ENCODE peak calls at places on chromosomes 13 and 19, in six cellular contexts. K is psoas muscle, I is Calu3, Y is nephron progenitor cell, Z is A673, U is lung. B is an unnamed sample.
A peak's percentile ranks its signal among the peaks of the same experiment; 100 is the strongest.

GRCh38 chr13:20148501-20149183 is 12.2 kb downstream of the GJA3 start:
- DNase-seq in K (no peak), I (no peak), Y (no peak), Z (no peak), U (no peak), B (no peak)

GRCh38 chr19:40298026-40298425 is 12.9 kb upstream of the AKT2 start:
- DNase-seq in K (no peak), I (no peak), Y (no peak), Z (no peak), U (no peak), B (no peak)

GRCh38 chr19:28495046-28495445 is 717.9 kb downstream of the UQCRFS1 start:
- DNase-seq in K (no peak), I (no peak), Y (no peak), Z (no peak), U (no peak), B (no peak)

GRCh38 chr13:71864981-71865857 is 1.8 kb downstream of the DACH1 start:
- DNase-seq in K (peak; percentile 60), I (peak; percentile 0), Y (peak; percentile 66), Z (peak; percentile 23), U (peak; percentile 32), B (no peak)

GRCh38 chr19:32407004-32407992 is 1.7 kb downstream of the DPY19L3 start:
- DNase-seq in K (peak; percentile 63), I (no peak), Y (peak; percentile 43), Z (peak; percentile 47), U (peak; percentile 34), B (peak; percentile 78)

GRCh38 chr19:2529473-2529918 is 53.6 kb downstream of the GADD45B start:
- DNase-seq in K (peak; percentile 80), I (peak; percentile 53), Y (no peak), Z (no peak), U (no peak), B (peak; percentile 99)

GRCh38 chr13:71524245-71525002 is 342.6 kb downstream of the DACH1 start:
- DNase-seq in K (no peak), I (no peak), Y (no peak), Z (no peak), U (no peak), B (no peak)

GRCh38 chr19:1882786-1883692 is 2.3 kb downstream of the ABHD17A start:
- DNase-seq in K (no peak), I (no peak), Y (no peak), Z (no peak), U (no peak), B (no peak)

GRCh38 chr19:36256853-36257511 is 42.1 kb downstream of the ZNF146 start:
- DNase-seq in K (no peak), I (no peak), Y (no peak), Z (no peak), U (no peak), B (no peak)

GRCh38 chr13:79442221-79442620 is 36.2 kb upstream of the RBM26 start:
- DNase-seq in K (no peak), I (no peak), Y (no peak), Z (no peak), U (no peak), B (no peak)

GRCh38 chr19:54218259-54218658 is 4.5 kb downstream of the LILRB3 start:
- DNase-seq in K (no peak), I (no peak), Y (no peak), Z (no peak), U (no peak), B (no peak)

GRCh38 chr19:46746281-46746965 is at the start of gene STRN4:
- DNase-seq in K (peak; percentile 75), I (peak; percentile 58), Y (peak; percentile 74), Z (peak; percentile 84), U (no peak), B (peak; percentile 51)

GRCh38 chr19:49637865-49638350 is 2.0 kb downstream of the RRAS start:
- DNase-seq in K (peak; percentile 93), I (peak; percentile 91), Y (peak; percentile 36), Z (peak; percentile 81), U (peak; percentile 87), B (peak; percentile 87)

GRCh38 chr19:23393121-23393520 is 2.1 kb downstream of the ZNF91 start:
- DNase-seq in K (no peak), I (no peak), Y (no peak), Z (no peak), U (no peak), B (peak; percentile 22)

GRCh38 chr19:31529121-31529520 is 179.9 kb upstream of the TSHZ3 start:
- DNase-seq in K (no peak), I (no peak), Y (no peak), Z (no peak), U (no peak), B (peak; percentile 5)

GRCh38 chr19:16825312-16826168 is 3.7 kb upstream of the SIN3B start:
- DNase-seq in K (peak; percentile 60), I (peak; percentile 15), Y (peak; percentile 31), Z (peak; percentile 76), U (peak; percentile 53), B (peak; percentile 74)

GRCh38 chr13:109704771-109705628 is 81.4 kb downstream of the IRS2 start:
- DNase-seq in K (peak; percentile 68), I (peak; percentile 4), Y (no peak), Z (no peak), U (peak; percentile 67), B (peak; percentile 84)

GRCh38 chr19:58476498-58477015 is 405 bp downstream of the ZNF446 start:
- DNase-seq in K (no peak), I (no peak), Y (no peak), Z (peak; percentile 22), U (no peak), B (no peak)

GRCh38 chr13:110371550-110372465 is 64.7 kb downstream of the COL4A2 start:
- DNase-seq in K (no peak), I (peak; percentile 16), Y (no peak), Z (peak; percentile 15), U (no peak), B (peak; percentile 24)

DNA sequence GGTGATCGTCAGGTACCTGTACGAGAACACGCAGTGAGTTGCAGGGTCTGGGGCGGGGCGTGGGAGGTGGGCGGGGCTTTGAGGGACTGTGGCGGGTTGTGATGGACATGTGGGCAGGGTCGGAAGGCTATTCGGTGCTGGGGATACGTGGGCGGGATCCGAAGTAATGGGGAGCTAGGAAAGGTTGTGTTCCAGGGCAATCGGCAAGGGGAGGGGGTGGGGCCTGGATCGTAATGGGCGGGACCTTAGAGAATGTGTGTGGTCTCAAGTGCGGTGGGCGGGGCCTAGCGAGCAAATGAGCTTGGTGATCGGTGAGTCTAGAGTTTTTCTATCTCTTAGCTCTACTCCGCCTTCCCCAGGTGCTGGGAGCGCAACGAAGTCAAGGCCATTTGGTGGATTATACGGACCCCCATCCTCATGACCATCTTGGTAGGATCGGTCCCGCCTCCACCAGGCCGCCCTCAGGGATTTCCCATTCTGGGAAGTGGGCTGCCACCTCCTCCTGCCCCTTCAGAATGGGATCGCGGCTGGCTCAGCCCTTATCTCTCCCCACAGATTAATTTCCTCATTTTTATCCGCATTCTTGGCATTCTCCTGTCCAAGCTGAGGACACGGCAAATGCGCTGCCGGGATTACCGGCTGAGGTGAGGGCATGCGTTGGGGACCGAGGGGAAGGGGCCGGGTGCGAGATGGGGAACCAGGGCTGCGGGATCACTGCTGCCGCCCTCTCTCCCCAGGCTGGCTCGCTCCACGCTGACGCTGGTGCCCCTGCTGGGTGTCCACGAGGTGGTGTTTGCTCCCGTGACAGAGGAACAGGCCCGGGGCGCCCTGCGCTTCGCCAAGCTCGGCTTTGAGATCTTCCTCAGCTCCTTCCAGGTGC is 9.6 kb downstream of the GIPR start:
- DNase-seq in K (peak; percentile 64), I (peak; percentile 98), Y (peak; percentile 84), Z (peak; percentile 97), U (peak; percentile 94), B (peak; percentile 99)
- TF ChIP-seq CTCF in K (no peak), I (peak; percentile 55), Y (no peak), Z (no peak), U (no peak), B (peak; percentile 42)

GRCh38 chr13:44646044-44646443 is 69.9 kb upstream of the TSC22D1 start:
- DNase-seq in K (no peak), I (no peak), Y (no peak), Z (peak; percentile 26), U (no peak), B (no peak)

GRCh38 chr13:44649834-44650233 is 73.7 kb upstream of the TSC22D1 start:
- DNase-seq in K (no peak), I (no peak), Y (no peak), Z (no peak), U (no peak), B (no peak)

GRCh38 chr13:44651209-44651608 is 75.1 kb upstream of the TSC22D1 start:
- DNase-seq in K (no peak), I (no peak), Y (no peak), Z (no peak), U (no peak), B (peak; percentile 18)

GRCh38 chr13:44649118-44649455 is 73.0 kb upstream of the TSC22D1 start:
- DNase-seq in K (no peak), I (no peak), Y (peak; percentile 11), Z (no peak), U (no peak), B (no peak)

GRCh38 chr13:44648392-44649117 is 72.4 kb upstream of the TSC22D1 start:
- DNase-seq in K (no peak), I (no peak), Y (no peak), Z (peak; percentile 37), U (no peak), B (peak; percentile 42)
- TF ChIP-seq CTCF in K (peak; percentile 30), I (peak; percentile 23), Y (peak; percentile 52), Z (peak; percentile 62), U (no peak), B (peak; percentile 25)

GRCh38 chr19:19407640-19407933 is 2.1 kb downstream of the GATAD2A start:
- DNase-seq in K (no peak), I (no peak), Y (no peak), Z (no peak), U (no peak), B (no peak)

GRCh38 chr19:19409235-19410030 is 4.0 kb downstream of the GATAD2A start:
- DNase-seq in K (no peak), I (peak; percentile 21), Y (no peak), Z (no peak), U (no peak), B (peak; percentile 87)

GRCh38 chr19:19404879-19405860 is at the start of gene GATAD2A:
- DNase-seq in K (peak; percentile 98), I (peak; percentile 85), Y (peak; percentile 93), Z (peak; percentile 90), U (peak; percentile 90), B (peak; percentile 92)

GRCh38 chr19:19405919-19406877 is 723 bp downstream of the GATAD2A start:
- DNase-seq in K (peak; percentile 72), I (peak; percentile 42), Y (peak; percentile 76), Z (peak; percentile 62), U (peak; percentile 38), B (peak; percentile 41)

DNA sequence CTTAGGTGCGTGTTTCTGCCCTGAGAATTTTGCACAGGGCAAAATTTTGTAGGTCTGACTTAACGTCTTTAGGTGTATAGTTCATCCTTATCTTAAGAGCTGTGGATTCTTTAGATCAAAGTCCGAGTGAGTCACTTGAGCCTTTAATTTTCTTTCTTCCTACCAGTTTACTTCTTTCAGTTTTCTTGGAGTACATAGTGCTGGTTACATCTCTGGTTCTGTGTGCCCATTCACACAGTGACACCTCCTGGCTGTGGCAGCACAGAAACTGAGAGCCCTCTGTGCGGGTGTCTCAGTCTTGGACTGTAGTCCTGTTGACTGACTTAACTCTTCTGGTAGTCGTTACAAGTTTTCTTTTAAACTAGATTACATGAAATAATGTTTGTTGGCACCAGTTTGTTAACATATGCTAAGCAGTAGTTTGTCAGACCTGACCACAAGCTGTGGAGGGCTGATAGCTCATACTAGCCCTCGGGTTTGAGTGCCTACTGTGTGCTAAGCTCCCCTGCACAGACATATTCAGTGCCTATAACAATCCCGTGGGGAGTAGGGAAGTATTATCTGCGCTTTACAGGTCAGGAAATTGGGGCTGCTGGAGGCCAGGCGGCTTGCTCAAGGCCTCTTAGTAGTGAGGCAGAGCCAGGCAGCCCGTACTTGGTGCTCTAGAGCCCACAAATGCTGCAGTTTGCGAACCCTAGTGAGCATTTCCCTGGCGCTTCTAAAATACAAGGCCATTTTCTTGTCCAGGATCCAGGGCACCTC is 1.6 kb downstream of the GATAD2A start:
- DNase-seq in K (peak; percentile 65), I (peak; percentile 34), Y (no peak), Z (peak; percentile 63), U (peak; percentile 55), B (peak; percentile 64)
- TF ChIP-seq CTCF in K (peak; percentile 34), I (no peak), Y (no peak), Z (peak; percentile 58), U (peak; percentile 38), B (peak; percentile 60)

GRCh38 chr19:5369962-5370367 is 29.4 kb upstream of the PTPRS start:
- DNase-seq in K (no peak), I (peak; percentile 65), Y (peak; percentile 81), Z (peak; percentile 61), U (peak; percentile 43), B (peak; percentile 20)
- TF ChIP-seq CTCF in K (peak; percentile 16), I (peak; percentile 53), Y (peak; percentile 63), Z (peak; percentile 81), U (no peak), B (peak; percentile 64)